ENCODE peak calls at places on chromosome 9, in four cellular contexts. T, F, U and D are unnamed samples.

GRCh38 chr9:20623021-20623747 is 885 bp upstream of the MLLT3 start:
- DNase-seq in T (peak; percentile 58), U (no peak), F (no peak), D (no peak)

GRCh38 chr9:124810513-124811355 is 33.8 kb downstream of the OLFML2A start:
- DNase-seq in F (peak; percentile 78), T (no peak), U (peak; percentile 97), D (peak; percentile 94)

GRCh38 chr9:126504086-126504976 is 109.4 kb upstream of the LMX1B start:
- DNase-seq in T (peak; percentile 35), U (no peak), F (no peak), D (no peak)

GRCh38 chr9:36818965-36819870 is 214.8 kb downstream of the PAX5 start:
- DNase-seq in U (no peak), F (no peak), T (no peak), D (no peak)

GRCh38 chr9:19496321-19496720 is 87.5 kb downstream of the ACER2 start:
- DNase-seq in T (no peak), F (no peak), U (no peak), D (no peak)

GRCh38 chr9:3329361-3329760 is 196.4 kb downstream of the RFX3 start:
- DNase-seq in F (peak; percentile 35), T (no peak), U (peak; percentile 33), D (peak; percentile 46)

GRCh38 chr9:127963359-127964064 is 17.3 kb downstream of the EEIG1 start:
- DNase-seq in F (no peak), U (no peak), T (no peak), D (no peak)

GRCh38 chr9:134641173-134641985 is at the start of gene COL5A1:
- DNase-seq in F (peak; percentile 91), U (peak; percentile 95), T (peak; percentile 85), D (peak; percentile 94)

GRCh38 chr9:36772449-36773370 is 200.0 kb downstream of the MELK start:
- DNase-seq in U (peak; percentile 11), T (no peak), F (peak; percentile 49), D (peak; percentile 58)

GRCh38 chr9:16092627-16093091 is 539.8 kb downstream of the CCDC171 start:
- DNase-seq in T (no peak), F (peak; percentile 59), U (no peak), D (no peak)

GRCh38 chr9:33297455-33297854 is 7.1 kb downstream of the NFX1 start:
- DNase-seq in T (peak; percentile 60), U (no peak), F (no peak), D (peak; percentile 24)

GRCh38 chr9:31334837-31335528 is 1049.5 kb upstream of the ACO1 start:
- DNase-seq in F (no peak), U (no peak), T (no peak), D (no peak)

GRCh38 chr9:6563036-6563435 is 82.5 kb downstream of the GLDC start:
- DNase-seq in U (peak; percentile 24), F (peak; percentile 32), T (no peak), D (no peak)

GRCh38 chr9:26264709-26265601 is 586.7 kb upstream of the TUSC1 start:
- DNase-seq in U (peak; percentile 87), F (peak; percentile 64), T (no peak), D (peak; percentile 34)

GRCh38 chr9:136571525-136571924 is 25.7 kb upstream of the NOTCH1 start:
- DNase-seq in U (no peak), T (no peak), F (no peak), D (no peak)

GRCh38 chr9:107907715-107908114 is 418.1 kb upstream of the KLF4 start:
- DNase-seq in U (no peak), F (no peak), T (no peak), D (no peak)

GRCh38 chr9:60546406-60546805 is 367.8 kb upstream of the SPATA31A5 start:
- DNase-seq in T (no peak), F (no peak), U (no peak), D (no peak)

GRCh38 chr9:100492952-100493351 is 20.0 kb downstream of the TMEFF1 start:
- DNase-seq in T (no peak), U (peak; percentile 41), F (peak; percentile 55), D (peak; percentile 38)

GRCh38 chr9:78023003-78023741 is 8.4 kb downstream of the GNAQ start:
- DNase-seq in T (no peak), F (peak; percentile 83), U (peak; percentile 56), D (peak; percentile 91)

GRCh38 chr9:96417610-96418073 is 528 bp downstream of the ZNF367 start:
- DNase-seq in U (no peak), F (no peak), T (peak; percentile 65), D (no peak)

GRCh38 chr9:136020671-136021070 is 59.5 kb upstream of the UBAC1 start:
- DNase-seq in F (no peak), U (no peak), T (no peak), D (no peak)

GRCh38 chr9:135087489-135087791 is at the start of gene OLFM1:
- DNase-seq in F (peak; percentile 45), T (peak; percentile 78), U (peak; percentile 16), D (peak; percentile 71)

GRCh38 chr9:2907401-2907800 is 63.5 kb upstream of the PUM3 start:
- DNase-seq in F (no peak), U (no peak), T (no peak), D (no peak)

GRCh38 chr9:97809666-97810344 is 43.2 kb upstream of the FOXE1 start:
- DNase-seq in T (no peak), U (no peak), F (no peak), D (no peak)

GRCh38 chr9:36396985-36397384 is 3.1 kb downstream of the RNF38 start:
- DNase-seq in T (no peak), F (no peak), U (no peak), D (peak; percentile 33)

GRCh38 chr9:124208571-124208970 is 49.2 kb upstream of the NEK6 start:
- DNase-seq in U (no peak), T (no peak), F (no peak), D (no peak)

GRCh38 chr9:107483666-107484065 is 5.9 kb downstream of the KLF4 start:
- DNase-seq in U (no peak), F (peak; percentile 29), T (no peak), D (no peak)

GRCh38 chr9:75906531-75906930 is 16.1 kb downstream of the PCSK5 start:
- DNase-seq in U (no peak), F (no peak), T (no peak), D (no peak)

GRCh38 chr9:8825600-8826147 is 1026.1 kb upstream of the DMAC1 start:
- DNase-seq in U (no peak), F (peak; percentile 26), T (no peak), D (no peak)

GRCh38 chr9:81320909-81321482 is 368.4 kb downstream of the TLE1 start:
- DNase-seq in F (no peak), T (no peak), U (no peak), D (no peak)

GRCh38 chr9:91751922-91752321 is 198.1 kb downstream of the ROR2 start:
- DNase-seq in T (no peak), U (peak; percentile 33), F (peak; percentile 75), D (peak; percentile 87)

GRCh38 chr9:25542319-25542718 is 135.9 kb downstream of the TUSC1 start:
- DNase-seq in F (no peak), U (no peak), T (no peak), D (no peak)

GRCh38 chr9:5566054-5566618 is 55.8 kb downstream of the PDCD1LG2 start:
- DNase-seq in F (no peak), U (no peak), T (no peak), D (no peak)

GRCh38 chr9:31253800-31254762 is 1130.4 kb upstream of the ACO1 start:
- DNase-seq in T (peak; percentile 43), U (no peak), F (no peak), D (no peak)

DNA sequence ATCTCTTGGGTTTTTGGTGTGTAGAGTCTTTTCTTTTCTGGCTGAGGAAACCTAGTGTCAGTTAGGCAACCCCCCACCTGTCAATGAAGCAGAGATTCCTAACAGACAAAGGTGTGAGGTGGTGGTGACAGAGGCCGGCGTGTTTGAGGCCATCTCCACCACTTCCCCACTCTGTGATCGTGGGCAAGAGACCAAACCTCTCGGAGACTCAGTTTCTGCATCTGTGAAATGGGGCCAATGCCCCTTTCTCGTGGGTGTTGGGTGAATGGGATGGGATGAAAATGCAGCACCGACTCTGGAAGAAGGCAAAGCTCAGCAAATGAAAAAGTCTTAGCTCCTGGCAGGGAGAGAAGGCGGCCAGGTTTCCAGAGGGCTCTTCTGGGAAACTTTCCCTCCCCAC is 807 bp downstream of the FAM163B start:
- DNase-seq in U (no peak), F (no peak), T (peak; percentile 6), D (no peak)
- H3K4me3 ChIP-seq in U (no peak overlapping the region), F (no peak overlapping the region), T (no peak overlapping the region), D (no peak overlapping the region)

DNA sequence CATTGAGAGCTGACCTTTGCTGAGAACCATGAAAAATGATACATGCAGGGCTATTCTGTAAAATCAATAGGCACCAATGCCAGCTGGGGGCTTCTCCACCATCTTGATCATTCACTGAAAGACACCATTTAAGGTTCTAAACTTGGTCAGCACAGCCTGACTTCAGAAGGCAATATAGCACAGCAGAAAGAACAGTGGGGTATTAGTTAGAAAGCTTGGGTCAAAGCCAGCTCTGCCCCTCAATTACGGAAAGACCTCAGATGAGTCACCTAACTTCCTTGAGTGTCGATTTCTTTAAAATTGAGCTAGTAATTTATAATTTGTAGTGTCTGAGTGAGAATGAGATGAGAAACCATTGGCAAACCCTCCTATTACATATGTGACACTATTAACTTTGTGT is 3.4 kb downstream of the TNC start:
- DNase-seq in U (no peak), T (no peak), F (no peak), D (no peak)
- H3K4me3 ChIP-seq in U (no peak overlapping the region), T (no peak overlapping the region), F (no peak overlapping the region), D (no peak overlapping the region)

GRCh38 chr9:133426011-133426410 is 3.8 kb downstream of the ADAMTS13 start:
- DNase-seq in U (no peak), T (no peak), F (no peak), D (no peak)

GRCh38 chr9:133428579-133429215 is 6.5 kb downstream of the ADAMTS13 start:
- DNase-seq in F (no peak), U (no peak), T (no peak), D (no peak)

GRCh38 chr9:133429641-133430161 is 7.5 kb downstream of the ADAMTS13 start:
- DNase-seq in T (no peak), F (no peak), U (no peak), D (peak; percentile 26)

GRCh38 chr9:133429216-133429613 is 7.0 kb downstream of the ADAMTS13 start:
- DNase-seq in U (no peak), T (no peak), F (no peak), D (no peak)

GRCh38 chr9:133427658-133428348 is 5.6 kb downstream of the ADAMTS13 start:
- DNase-seq in T (no peak), F (no peak), U (no peak), D (no peak)
- H3K4me3 ChIP-seq in T (peak overlapping the region; percentile 43), F (no peak overlapping the region), U (no peak overlapping the region), D (no peak overlapping the region)

GRCh38 chr9:112604790-112605189 is 113.1 kb downstream of the INIP start:
- DNase-seq in U (no peak), F (no peak), T (no peak), D (no peak)

GRCh38 chr9:112605963-112606699 is 111.8 kb downstream of the INIP start:
- DNase-seq in T (no peak), F (no peak), U (no peak), D (no peak)

GRCh38 chr9:112601646-112602045 is 115.0 kb downstream of the KIAA1958 start:
- DNase-seq in T (no peak), U (peak; percentile 38), F (peak; percentile 32), D (peak; percentile 56)

DNA sequence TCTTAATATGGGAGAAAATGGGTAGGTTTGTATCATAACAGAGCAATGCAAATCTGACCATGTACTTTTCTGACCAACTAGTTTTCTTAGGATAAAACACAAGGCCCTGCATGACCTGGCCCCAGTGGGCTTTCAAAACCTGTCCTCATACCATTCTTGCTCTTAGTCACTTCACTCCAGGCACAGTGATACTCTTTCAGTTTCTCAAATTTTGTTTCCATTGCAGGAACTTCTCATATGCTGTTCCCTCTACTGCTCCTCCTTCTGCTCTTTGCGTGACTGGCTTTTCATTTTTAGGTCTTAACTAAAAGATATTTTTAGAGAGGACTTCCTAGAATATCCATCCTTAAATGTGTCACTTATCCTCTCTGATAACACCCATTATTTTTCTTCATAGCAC is 112.4 kb downstream of the INIP start:
- DNase-seq in F (no peak), U (no peak), T (no peak), D (no peak)
- H3K4me3 ChIP-seq in F (no peak overlapping the region), U (no peak overlapping the region), T (no peak overlapping the region), D (no peak overlapping the region)